ENCODE peak calls at places on chromosomes 13 and 19, in nine cellular contexts. U is HS-5, R is occipital lobe, N is left cardiac atrium, B is HFF-Myc, Z is NCI-H2081, W is Peyer's patch, L is GM03348, S is stromal cell of bone marrow. J is an unnamed sample.

GRCh38 chr13:63435668-63436275 is 2020.1 kb upstream of the PCDH20 start:
- DNase-seq in U (peak), Z (no peak), N (no peak), R (no peak), W (no peak), L (peak), B (peak), S (peak), J (peak)

GRCh38 chr19:34269968-34270621 is 15.7 kb downstream of the GARRE1 start:
- DNase-seq in L (peak), S (no peak), W (no peak), R (no peak), B (peak), N (peak), U (peak), Z (peak), J (peak)

GRCh38 chr13:76828316-76828741 is 57.9 kb downstream of the KCTD12 start:
- DNase-seq in S (no peak), B (no peak), U (no peak), W (no peak), R (no peak), Z (no peak), L (peak), N (no peak), J (peak)

GRCh38 chr13:74487091-74487722 is 353.0 kb upstream of the KLF12 start:
- DNase-seq in N (no peak), U (no peak), B (no peak), L (no peak), W (no peak), Z (no peak), S (no peak), R (no peak), J (no peak)

GRCh38 chr19:47230122-47230920 is 678 bp downstream of the BBC3 start:
- DNase-seq in L (peak), Z (peak), B (no peak), U (no peak), W (peak), S (no peak), N (peak), R (peak), J (peak)

GRCh38 chr19:15091918-15092753 is 10.1 kb downstream of the OR1I1 start:
- DNase-seq in W (no peak), Z (peak), S (peak), L (peak), U (peak), N (no peak), R (no peak), B (peak), J (peak)

GRCh38 chr13:69324109-69324886 is 783.3 kb upstream of the ATXN8OS start:
- DNase-seq in S (no peak), U (no peak), N (no peak), W (no peak), Z (peak), L (no peak), B (no peak), R (no peak), J (peak)

GRCh38 chr19:45809643-45810159 is 5.4 kb downstream of the RSPH6A start:
- DNase-seq in Z (peak), L (peak), U (peak), R (no peak), N (no peak), S (peak), B (peak), W (peak), J (peak)

GRCh38 chr19:18399008-18399407 is 1.6 kb upstream of the LRRC25 start:
- DNase-seq in R (no peak), U (no peak), B (no peak), Z (peak), S (no peak), N (peak), L (peak), W (no peak), J (peak)

GRCh38 chr19:44796701-44797115 is 12.2 kb upstream of the BCAM start:
- DNase-seq in N (peak), W (no peak), R (no peak), L (no peak), S (no peak), U (no peak), Z (peak), B (no peak), J (no peak)

GRCh38 chr13:101433895-101434294 is 17.6 kb upstream of the NALCN start:
- DNase-seq in S (no peak), U (no peak), B (no peak), W (no peak), R (no peak), N (no peak), Z (no peak), L (no peak), J (peak)

GRCh38 chr19:1250374-1251232 is 2.2 kb downstream of the MIDN start:
- DNase-seq in L (peak), W (peak), U (no peak), B (no peak), Z (peak), S (no peak), R (peak), N (peak), J (peak)

J was measured in ELR.